ENCODE peak calls at places on chromosomes 12 and 14, in nine cellular contexts. B, T, E, O, S, M, N, K and H are unnamed samples.

GRCh38 chr14:104135121-104135903 is 3.1 kb upstream of the KIF26A start:
- DNase-seq in B (no peak), T (no peak), E (peak; percentile 57), O (peak; percentile 42), S (peak; percentile 15), M (peak; percentile 80), N (no peak), K (no peak), H (no peak)

GRCh38 chr12:117282490-117282889 is 78.9 kb downstream of the NOS1 start:
- DNase-seq in B (no peak), T (no peak), E (no peak), O (no peak), S (no peak), M (no peak), N (no peak), K (no peak), H (no peak)

GRCh38 chr12:109542014-109542413 is 31.3 kb downstream of the MMAB start:
- DNase-seq in B (no peak), T (no peak), E (no peak), O (no peak), S (no peak), M (no peak), N (no peak), K (no peak), H (no peak)

GRCh38 chr14:61736751-61737150 is 25.5 kb upstream of the SNAPC1 start:
- DNase-seq in B (no peak), T (no peak), E (no peak), O (no peak), S (no peak), M (no peak), N (no peak), K (no peak), H (no peak)

GRCh38 chr14:104888489-104889373 is 23.7 kb downstream of the CEP170B start:
- DNase-seq in B (no peak), T (no peak), E (peak; percentile 52), O (no peak), S (peak; percentile 9), M (no peak), N (no peak), K (no peak), H (no peak)

GRCh38 chr14:36827861-36828260 is 166.2 kb downstream of the PAX9 start:
- DNase-seq in B (no peak), T (no peak), E (no peak), O (no peak), S (no peak), M (no peak), N (no peak), K (no peak), H (no peak)

GRCh38 chr12:56408799-56409417 is 40.3 kb downstream of the TIMELESS start:
- DNase-seq in B (no peak), T (no peak), E (no peak), O (no peak), S (no peak), M (no peak), N (no peak), K (no peak), H (no peak)

GRCh38 chr14:91327201-91327600 is 82.7 kb upstream of the GPR68 start:
- DNase-seq in B (no peak), T (no peak), E (no peak), O (no peak), S (no peak), M (no peak), N (no peak), K (no peak), H (no peak)

GRCh38 chr12:80140005-80140404 is 40.7 kb downstream of the OTOGL start:
- DNase-seq in B (no peak), T (no peak), E (no peak), O (no peak), S (no peak), M (no peak), N (no peak), K (no peak), H (no peak)

GRCh38 chr12:82857911-82858533 is 171.3 kb downstream of the TMTC2 start:
- DNase-seq in B (no peak), T (no peak), E (no peak), O (no peak), S (no peak), M (no peak), N (no peak), K (no peak), H (no peak)

GRCh38 chr12:55700255-55701018 is 7.3 kb downstream of the ITGA7 start:
- DNase-seq in B (no peak), T (no peak), E (peak; percentile 92), O (no peak), S (no peak), M (no peak), N (no peak), K (no peak), H (no peak)

GRCh38 chr14:67999693-68000384 is 180.3 kb downstream of the RAD51B start:
- DNase-seq in B (no peak), T (no peak), E (no peak), O (no peak), S (no peak), M (no peak), N (no peak), K (no peak), H (no peak)

GRCh38 chr12:91177380-91177779 is 5.2 kb downstream of the DCN start:
- DNase-seq in B (no peak), T (no peak), E (no peak), O (no peak), S (no peak), M (no peak), N (no peak), K (no peak), H (no peak)
- H3K27ac ChIP-seq in B (no peak overlapping the region), T (no peak overlapping the region), E (peak overlapping the region; percentile 24), O (peak overlapping the region; percentile 74), S (peak overlapping the region; percentile 85), M (peak overlapping the region; percentile 98), N (peak overlapping the region; percentile 50), K (no peak overlapping the region), H (no peak overlapping the region)

DNA sequence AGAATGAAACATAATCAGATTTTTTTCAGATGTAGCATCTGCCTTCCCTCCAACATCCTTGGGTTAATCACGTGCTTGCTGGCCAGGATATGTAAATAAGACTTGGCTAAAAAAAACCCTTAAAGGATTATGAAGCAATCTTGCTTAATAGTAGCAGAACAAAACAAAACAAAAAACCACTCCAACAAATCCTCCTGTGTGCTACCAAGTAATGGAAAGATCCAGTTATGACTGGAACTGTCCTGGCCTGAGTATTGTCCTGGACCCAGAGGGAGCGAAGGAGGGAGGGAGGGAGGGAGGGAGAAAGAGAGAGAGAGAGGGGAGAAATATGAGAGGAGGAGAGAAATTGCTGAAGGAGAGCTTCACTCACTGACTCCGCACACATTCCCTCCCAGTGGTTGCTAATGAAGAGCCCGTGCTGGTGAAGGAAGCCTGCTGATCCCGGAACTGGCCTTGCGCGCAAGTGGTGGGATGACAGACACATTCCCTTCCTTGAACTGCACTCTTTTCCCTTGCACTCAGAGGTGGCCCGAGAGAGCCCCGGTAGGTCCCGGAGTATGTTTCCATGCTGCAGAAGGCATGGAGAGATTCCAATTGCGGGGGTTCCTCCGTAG is 57.2 kb downstream of the HMGA2 start:
- DNase-seq in B (peak; percentile 30), T (no peak), E (peak; percentile 67), O (no peak), S (peak; percentile 24), M (no peak), N (peak; percentile 28), K (no peak), H (no peak)
- H3K27ac ChIP-seq in B (peak overlapping the region; percentile 70), T (no peak overlapping the region), E (peak overlapping the region; percentile 64), O (peak overlapping the region; percentile 25), S (peak overlapping the region; percentile 81), M (no peak overlapping the region), N (peak overlapping the region; percentile 71), K (no peak overlapping the region), H (no peak overlapping the region)

DNA sequence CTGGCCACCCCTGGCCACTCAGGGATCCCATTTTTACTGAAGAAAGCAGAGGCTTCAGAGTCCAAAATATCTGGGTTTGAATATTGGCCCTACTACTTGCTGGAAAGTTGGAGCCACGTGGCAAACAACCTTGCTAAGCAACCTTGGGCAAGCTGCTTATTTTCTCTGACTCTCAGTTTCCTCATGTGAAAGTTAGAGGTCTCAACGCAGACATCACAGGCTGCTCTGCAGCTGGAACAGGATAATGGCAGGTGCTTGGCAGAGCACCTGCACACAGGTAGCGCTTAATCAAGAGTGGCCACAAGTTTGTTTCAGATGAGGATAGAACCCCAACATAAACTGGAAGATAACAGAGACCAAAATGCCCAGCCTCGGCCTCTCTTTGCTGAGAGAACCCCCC is 28.1 kb upstream of the CCND2 start:
- DNase-seq in B (no peak), T (no peak), E (no peak), O (no peak), S (no peak), M (no peak), N (no peak), K (no peak), H (no peak)
- H3K27ac ChIP-seq in B (no peak overlapping the region), T (no peak overlapping the region), E (no peak overlapping the region), O (no peak overlapping the region), S (no peak overlapping the region), M (no peak overlapping the region), N (no peak overlapping the region), K (no peak overlapping the region), H (no peak overlapping the region)

GRCh38 chr12:54393350-54393655 is 8.8 kb upstream of the ZNF385A start:
- DNase-seq in B (no peak), T (no peak), E (peak; percentile 54), O (no peak), S (no peak), M (no peak), N (no peak), K (no peak), H (no peak)

GRCh38 chr12:54390668-54391551 is 6.4 kb upstream of the ZNF385A start:
- DNase-seq in B (peak; percentile 58), T (peak; percentile 68), E (peak; percentile 63), O (no peak), S (peak; percentile 11), M (peak; percentile 91), N (peak; percentile 40), K (peak; percentile 30), H (peak; percentile 56)

GRCh38 chr12:54393743-54394142 is 9.2 kb upstream of the ZNF385A start:
- DNase-seq in B (no peak), T (no peak), E (no peak), O (no peak), S (no peak), M (no peak), N (no peak), K (no peak), H (no peak)

GRCh38 chr12:54394281-54394719 is 9.8 kb upstream of the ZNF385A start:
- DNase-seq in B (peak; percentile 56), T (peak; percentile 33), E (no peak), O (no peak), S (no peak), M (peak; percentile 89), N (peak; percentile 58), K (peak; percentile 38), H (no peak)

DNA sequence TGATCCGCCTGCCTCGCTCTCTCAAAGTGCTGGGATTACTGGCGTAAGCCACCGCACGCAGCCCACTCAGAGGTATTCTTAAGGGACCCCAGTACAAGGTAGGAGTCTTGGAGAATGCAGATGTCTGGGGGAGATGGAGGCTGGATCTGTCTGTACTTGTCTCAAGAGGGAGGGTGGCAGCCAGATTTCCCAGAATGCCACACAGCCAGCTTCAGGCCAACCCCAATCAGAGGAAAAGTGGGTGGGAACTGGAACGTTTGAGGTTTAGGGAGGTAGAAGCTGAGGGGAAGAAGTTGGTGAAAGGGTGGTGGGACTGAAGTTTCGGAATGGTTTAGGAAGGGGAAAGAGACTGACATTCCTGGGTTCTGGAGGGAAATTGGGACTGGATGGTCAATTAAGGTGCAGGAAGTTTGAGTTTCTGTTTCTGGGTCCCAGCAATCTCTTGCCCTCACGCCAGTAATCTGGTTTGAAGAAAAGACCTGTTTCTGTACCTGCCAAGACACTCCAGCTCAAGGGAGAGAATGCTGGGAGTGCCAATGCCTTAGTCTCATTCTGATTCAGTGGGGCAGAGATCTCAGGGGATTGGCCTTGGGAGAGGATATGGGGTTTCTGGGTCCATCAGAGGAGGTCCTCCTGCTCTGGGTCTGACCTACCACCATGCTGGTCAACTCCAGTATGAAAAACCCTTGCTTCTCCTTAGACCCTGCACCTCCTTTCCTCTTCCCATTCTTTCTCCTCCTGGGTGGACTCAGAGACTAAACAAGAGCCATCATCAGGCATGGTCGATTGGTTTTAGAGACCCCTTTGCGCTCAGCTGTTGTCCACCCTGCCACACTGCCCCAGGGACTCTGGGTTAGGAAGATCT is 8.2 kb upstream of the ZNF385A start:
- DNase-seq in B (no peak), T (no peak), E (peak; percentile 41), O (no peak), S (no peak), M (no peak), N (no peak), K (no peak), H (no peak)
- H3K27ac ChIP-seq in B (no peak overlapping the region), T (no peak overlapping the region), E (no peak overlapping the region), O (no peak overlapping the region), S (no peak overlapping the region), M (no peak overlapping the region), N (no peak overlapping the region), K (no peak overlapping the region), H (no peak overlapping the region)